ENCODE peak calls at places on chromosomes 12 and 14, in nine cellular contexts. Q is ovary, K is GM23338, O is lung, L is tibial nerve, G is heart right ventricle, M is brain microvascular endothelial cell, U is adrenal gland, E is tibial artery. Y is an unnamed sample.

GRCh38 chr14:20190596-20190995 is at the start of gene OR11G2:
- DNase-seq in Q (no peak), U (no peak), M (no peak), L (no peak), K (no peak), G (no peak), O (no peak), E (no peak), Y (no peak)

GRCh38 chr14:32702571-32702970 is 236.1 kb upstream of the NPAS3 start:
- DNase-seq in K (peak), Q (peak), E (peak), O (no peak), M (peak), G (peak), U (no peak), L (peak), Y (no peak)

GRCh38 chr12:26884765-26885576 is 52.0 kb upstream of the ITPR2 start:
- DNase-seq in K (peak), L (peak), G (peak), O (peak), U (peak), Q (peak), E (peak), M (peak), Y (peak)

GRCh38 chr12:121467638-121468403 is 67.9 kb downstream of the RNF34 start:
- DNase-seq in M (peak), G (peak), O (peak), E (no peak), U (peak), Q (peak), K (peak), L (no peak), Y (no peak)

GRCh38 chr12:51823875-51824565 is 24.5 kb downstream of the FIGNL2 start:
- DNase-seq in O (no peak), G (peak), L (no peak), Q (no peak), E (no peak), K (peak), M (peak), U (peak), Y (peak)

GRCh38 chr14:54135804-54136280 is 179.2 kb upstream of the BMP4 start:
- DNase-seq in U (no peak), O (no peak), Q (no peak), M (no peak), E (no peak), G (no peak), K (no peak), L (no peak), Y (no peak)

GRCh38 chr12:77324763-77325468 is 259.5 kb upstream of the E2F7 start:
- DNase-seq in Q (peak), G (peak), O (peak), L (peak), U (peak), K (peak), E (peak), M (peak), Y (no peak)

GRCh38 chr12:43407816-43408645 is 144.0 kb downstream of the ADAMTS20 start:
- DNase-seq in L (no peak), O (no peak), K (no peak), E (no peak), M (peak), U (no peak), Q (no peak), G (no peak), Y (no peak)

GRCh38 chr12:57240926-57241555 is 9.9 kb downstream of the STAC3 start:
- DNase-seq in O (no peak), G (no peak), E (no peak), Q (no peak), U (no peak), K (peak), L (no peak), M (no peak), Y (no peak)

GRCh38 chr12:49540229-49541139 is 1.7 kb downstream of the KCNH3 start:
- DNase-seq in K (no peak), Q (no peak), L (no peak), M (no peak), O (no peak), G (no peak), U (no peak), E (no peak), Y (peak)

GRCh38 chr12:106096376-106096775 is 42.4 kb downstream of the NUAK1 start:
- DNase-seq in E (peak), K (no peak), O (no peak), L (peak), Q (no peak), U (no peak), G (no peak), M (no peak), Y (no peak)
- H3K27ac ChIP-seq in E (peak), K (no peak), O (peak), L (no peak), Q (peak), U (no peak), G (peak), M (no peak), Y (peak)

DNA sequence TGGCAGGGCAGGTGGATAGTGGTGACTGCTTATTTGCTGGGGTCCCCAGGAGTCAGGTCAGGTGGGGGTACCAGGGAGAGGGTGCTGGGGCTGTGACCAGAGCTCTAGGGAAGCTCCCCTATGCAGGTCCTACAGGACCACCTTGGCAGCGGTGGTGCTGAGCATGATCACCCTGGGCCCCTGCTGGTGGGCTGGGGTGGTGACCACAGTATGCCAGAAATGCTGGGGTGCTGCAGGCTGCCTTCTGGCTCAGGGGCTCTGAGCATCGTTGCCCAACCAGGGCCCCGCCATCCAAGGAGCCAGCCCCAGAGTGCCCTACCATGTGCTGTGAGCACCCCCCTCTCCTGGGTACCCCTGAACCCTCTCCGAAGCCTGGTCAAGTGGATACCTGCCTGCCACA is 17.5 kb upstream of the NUDT14 start:
- DNase-seq in L (no peak), E (no peak), G (no peak), Q (no peak), O (no peak), M (no peak), K (no peak), U (no peak), Y (no peak)
- H3K27ac ChIP-seq in L (no peak), E (no peak), G (peak), Q (no peak), O (peak), M (no peak), K (no peak), U (no peak), Y (no peak)

DNA sequence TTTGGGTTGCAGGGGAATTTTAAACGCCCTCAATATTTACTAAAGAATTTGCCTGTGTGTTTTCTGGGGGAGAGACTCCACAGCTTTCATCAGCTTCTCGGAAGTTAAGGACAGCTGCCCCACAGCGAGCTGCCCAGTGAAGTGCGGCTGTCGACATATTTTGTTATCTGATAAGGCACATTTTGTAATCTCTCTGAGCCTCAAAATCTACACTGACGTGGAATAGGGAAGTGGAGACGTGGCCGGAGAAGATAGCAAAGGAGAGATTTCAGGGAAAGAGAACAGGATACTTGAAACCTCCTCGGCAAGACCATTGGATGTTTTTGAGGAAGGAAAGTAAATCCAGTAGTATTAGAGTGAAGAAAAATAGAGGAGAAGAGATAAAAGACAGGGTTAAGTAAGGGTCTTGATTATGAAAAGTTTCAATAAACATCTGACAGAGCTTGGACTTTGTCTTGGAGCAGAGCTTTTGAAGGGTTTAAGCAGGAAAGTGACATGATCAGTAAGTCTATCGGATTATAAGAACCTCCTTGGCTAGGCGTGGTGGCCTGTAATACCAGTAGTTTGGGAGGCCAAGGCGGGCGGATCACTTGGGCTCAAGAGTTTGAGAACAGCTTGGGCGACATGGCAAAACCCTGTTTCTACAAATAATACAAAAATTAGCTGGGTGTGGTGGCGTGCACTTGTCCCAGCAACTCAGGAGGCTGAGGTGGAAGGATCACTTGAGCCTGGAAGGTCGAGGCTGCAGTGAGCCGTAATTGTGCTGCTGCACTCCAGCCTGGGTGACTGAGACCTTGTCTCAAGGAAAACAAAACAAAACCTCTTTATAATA is 1.1 kb downstream of the POLR3B start:
- DNase-seq in M (peak), Q (no peak), K (no peak), L (no peak), U (peak), G (no peak), O (peak), E (peak), Y (no peak)
- H3K27ac ChIP-seq in M (peak), Q (peak), K (no peak), L (peak), U (peak), G (peak), O (peak), E (peak), Y (peak)

DNA sequence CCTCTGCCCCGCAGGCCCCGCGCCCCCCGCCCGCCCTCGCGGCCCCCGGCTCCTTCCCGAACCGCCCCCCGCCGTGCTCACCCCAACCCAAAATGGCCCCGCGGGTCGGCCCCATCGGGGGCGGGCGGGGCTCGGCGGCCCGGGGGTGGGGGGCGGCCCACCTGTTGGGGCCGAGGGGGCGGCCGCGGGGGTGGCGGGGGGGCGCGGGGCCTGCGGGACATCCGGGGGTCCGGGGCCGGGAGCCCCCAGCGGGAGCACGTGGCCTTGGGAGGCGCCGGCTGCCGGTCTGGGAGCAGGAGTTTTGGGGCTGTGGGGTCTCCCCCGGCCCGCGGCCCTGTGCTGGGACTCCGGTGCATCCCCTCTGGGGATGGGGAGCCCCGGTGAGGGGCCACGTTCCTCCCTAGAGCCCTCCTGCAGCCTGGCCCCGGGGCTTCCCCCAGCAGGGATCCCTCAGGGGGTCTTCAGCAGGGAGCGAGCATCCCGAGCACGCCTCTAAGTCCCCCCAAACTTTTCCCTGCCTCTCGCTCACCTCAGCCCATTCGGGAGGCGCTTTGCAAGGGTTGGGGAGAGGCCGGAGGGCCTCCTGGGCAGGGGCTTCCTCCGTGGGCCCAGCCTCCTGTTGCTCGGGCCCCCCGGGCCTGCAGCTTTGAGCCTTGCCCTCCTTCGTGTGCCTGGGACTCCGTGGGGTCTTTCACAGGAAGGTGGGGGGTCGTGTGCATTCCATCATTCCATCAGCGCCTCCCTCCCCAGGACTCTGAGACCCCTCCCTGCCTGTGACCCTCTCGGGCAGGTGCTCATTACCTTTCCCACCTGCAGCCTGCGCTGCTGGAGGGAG is 731 bp downstream of the MTA1 start:
- DNase-seq in K (peak), O (no peak), E (no peak), L (no peak), Q (no peak), G (no peak), M (no peak), U (no peak), Y (no peak)
- H3K27ac ChIP-seq in K (no peak), O (peak), E (peak), L (peak), Q (peak), G (peak), M (peak), U (peak), Y (no peak)

DNA sequence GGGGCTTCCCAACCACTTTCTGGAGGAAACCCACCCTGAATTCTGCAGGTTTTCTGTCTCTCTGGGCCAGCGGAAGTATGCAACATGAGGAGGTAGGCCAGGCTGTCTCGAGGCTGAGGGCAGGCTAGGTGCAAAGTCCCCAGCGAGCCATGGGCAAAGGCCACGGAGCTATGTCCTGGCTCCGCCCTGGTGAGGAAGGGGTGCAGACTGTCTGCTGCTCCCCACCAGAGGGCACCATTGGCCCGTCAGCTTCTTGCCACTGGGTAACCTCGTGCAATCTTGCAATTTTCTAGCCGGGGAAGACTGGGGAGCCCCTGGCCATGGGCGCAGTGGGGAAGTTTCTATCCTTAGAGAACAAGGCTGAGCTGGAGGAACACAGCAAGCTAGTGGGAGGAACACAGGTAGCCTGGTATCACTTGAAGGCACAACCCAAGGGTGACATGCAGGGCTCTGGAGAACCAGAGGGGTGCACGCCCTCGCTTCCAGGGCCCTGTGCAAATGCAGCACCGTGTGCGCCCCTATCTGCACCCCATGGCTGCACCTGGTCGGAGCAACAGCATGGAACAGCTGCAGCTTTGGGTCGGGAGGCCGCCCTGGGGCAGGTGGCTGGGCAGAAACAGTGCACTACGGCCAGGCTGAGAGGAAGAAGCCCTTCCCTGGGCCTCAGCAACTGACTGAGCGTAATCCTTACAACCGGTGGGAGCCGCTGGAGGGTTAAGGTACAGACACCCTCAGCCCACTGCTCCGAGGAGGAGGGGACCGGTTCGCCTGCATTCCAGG is 27.6 kb upstream of the RPLP0 start:
- DNase-seq in K (peak), M (peak), L (peak), E (peak), O (peak), Q (peak), U (peak), G (peak), Y (no peak)
- H3K27ac ChIP-seq in K (peak), M (peak), L (peak), E (no peak), O (peak), Q (no peak), U (peak), G (peak), Y (peak)

GRCh38 chr14:71143391-71144290 is 236.4 kb downstream of the PCNX1 start:
- DNase-seq in E (no peak), G (no peak), U (peak), O (no peak), K (no peak), M (peak), L (no peak), Q (no peak), Y (peak)
- H3K27ac ChIP-seq in E (no peak), G (no peak), U (peak), O (no peak), K (no peak), M (peak), L (no peak), Q (no peak), Y (peak)

GRCh38 chr12:53613821-53614220 is 12.4 kb downstream of the ATF7 start:
- DNase-seq in G (no peak), K (no peak), U (no peak), E (no peak), M (no peak), Q (no peak), L (no peak), O (no peak), Y (peak)

GRCh38 chr12:53616950-53617349 is 9.2 kb downstream of the ATF7 start:
- DNase-seq in G (no peak), Q (no peak), K (no peak), M (no peak), U (no peak), E (no peak), L (no peak), O (no peak), Y (no peak)

GRCh38 chr12:53617700-53618099 is 8.5 kb downstream of the ATF7 start:
- DNase-seq in L (no peak), G (no peak), M (no peak), K (no peak), U (no peak), E (no peak), Q (no peak), O (no peak), Y (no peak)

GRCh38 chr12:53622724-53623123 is 3.5 kb downstream of the ATF7 start:
- DNase-seq in Q (no peak), M (no peak), E (no peak), K (no peak), G (no peak), L (no peak), O (no peak), U (no peak), Y (no peak)

GRCh38 chr12:53618340-53618739 is 7.8 kb downstream of the ATF7 start:
- DNase-seq in G (no peak), K (no peak), Q (no peak), L (no peak), O (no peak), M (no peak), E (no peak), U (no peak), Y (no peak)
- H3K27ac ChIP-seq in G (peak), K (no peak), Q (peak), L (peak), O (no peak), M (no peak), E (peak), U (no peak), Y (no peak)

DNA sequence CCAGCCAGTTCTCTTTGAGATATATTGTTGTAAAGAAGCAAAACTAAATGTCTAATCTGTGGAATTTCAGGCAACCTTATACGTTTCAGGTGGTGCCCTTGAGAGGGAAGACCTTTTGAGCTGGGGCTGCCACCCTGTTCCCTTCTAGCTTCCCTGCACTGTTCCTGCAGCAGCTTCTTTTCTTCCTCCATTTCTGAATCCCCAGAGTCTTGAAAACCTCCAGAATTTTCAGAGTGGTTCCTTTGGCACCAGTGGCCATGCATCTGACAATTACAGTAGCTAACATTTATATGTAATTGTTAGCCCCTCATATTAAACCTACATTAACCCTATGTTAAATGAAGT is 271.3 kb downstream of the ZFP36L1 start:
- DNase-seq in M (no peak), G (no peak), U (no peak), Q (no peak), L (no peak), E (no peak), K (no peak), O (no peak), Y (no peak)
- H3K27ac ChIP-seq in M (no peak), G (no peak), U (no peak), Q (peak), L (peak), E (peak), K (no peak), O (peak), Y (peak)

GRCh38 chr12:108644743-108645120 is 11.0 kb upstream of the SELPLG start:
- DNase-seq in G (no peak), Q (no peak), O (no peak), L (no peak), U (no peak), K (no peak), E (no peak), M (no peak), Y (no peak)

GRCh38 chr12:108642269-108642870 is 8.7 kb upstream of the SELPLG start:
- DNase-seq in U (no peak), M (no peak), K (no peak), L (no peak), G (no peak), Q (no peak), E (no peak), O (no peak), Y (no peak)

GRCh38 chr12:108643941-108644742 is 10.4 kb upstream of the SELPLG start:
- DNase-seq in M (no peak), O (peak), G (no peak), K (no peak), E (peak), U (peak), Q (peak), L (peak), Y (no peak)

GRCh38 chr12:108641446-108642268 is 8.0 kb upstream of the SELPLG start:
- DNase-seq in K (no peak), G (no peak), U (no peak), Q (no peak), L (no peak), O (no peak), M (no peak), E (no peak), Y (no peak)

DNA sequence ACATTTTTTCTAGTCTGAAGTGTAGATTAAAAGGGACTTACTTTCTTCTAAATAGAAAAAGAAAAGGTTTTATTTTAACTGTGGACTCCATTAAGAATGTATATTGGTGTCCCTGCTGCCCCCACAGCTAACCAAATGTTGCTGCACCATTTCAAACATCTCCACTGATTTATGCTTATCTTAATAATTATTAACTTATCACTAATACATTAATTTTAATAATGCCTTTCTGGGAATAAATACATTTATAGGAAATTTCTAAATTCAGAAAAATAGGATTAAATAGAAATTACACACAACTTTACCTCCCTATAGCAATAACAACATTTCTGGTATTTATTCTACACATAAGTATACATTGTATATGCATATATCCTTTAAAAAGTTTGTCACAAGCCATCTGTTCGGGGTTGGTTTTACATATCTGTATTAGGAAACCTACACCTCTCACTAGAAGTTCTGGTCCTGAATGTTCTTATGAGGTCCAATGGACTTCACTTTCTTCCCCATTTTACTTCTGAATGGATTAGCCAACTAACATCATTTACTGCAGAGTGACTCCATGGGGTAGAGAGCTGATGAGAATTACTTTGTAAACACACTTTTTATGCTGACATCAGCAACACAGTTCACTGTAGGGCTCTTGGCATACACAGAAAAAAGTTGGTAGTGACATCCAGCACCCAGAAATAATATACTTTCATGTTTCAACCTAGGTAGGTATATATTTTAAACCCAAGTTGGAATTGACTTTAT is 9.4 kb upstream of the SELPLG start:
- DNase-seq in E (no peak), L (no peak), U (no peak), Q (no peak), G (no peak), M (no peak), K (no peak), O (no peak), Y (no peak)
- H3K27ac ChIP-seq in E (no peak), L (no peak), U (no peak), Q (no peak), G (peak), M (no peak), K (no peak), O (no peak), Y (no peak)

GRCh38 chr14:61120576-61120975 is 139.5 kb downstream of the SLC38A6 start:
- DNase-seq in L (no peak), O (no peak), U (no peak), K (no peak), E (no peak), Q (no peak), M (no peak), G (no peak), Y (no peak)
- H3K27ac ChIP-seq in L (no peak), O (no peak), U (no peak), K (peak), E (no peak), Q (no peak), M (no peak), G (no peak), Y (no peak)

Y was measured in epithelial cell of prostate.